ENCODE peak calls at places on chromosomes 12 and 14, in four cellular contexts. F, X, I and H are unnamed samples.

GRCh38 chr12:128852026-128852725 is 1.1 kb upstream of the GLT1D1 start:
- DNase-seq in F (no peak), X (no peak), I (no peak), H (no peak)

GRCh38 chr14:55355922-55356321 is 55.7 kb downstream of the ATG14 start:
- DNase-seq in F (no peak), X (no peak), I (no peak), H (no peak)

GRCh38 chr12:460301-461230 is 827 bp downstream of the B4GALNT3 start:
- DNase-seq in F (no peak), X (peak; percentile 51), I (peak; percentile 37), H (no peak)

GRCh38 chr12:97960741-97961608 is 498.4 kb downstream of the RMST start:
- DNase-seq in F (no peak), X (no peak), I (peak; percentile 55), H (peak; percentile 43)

GRCh38 chr14:51620036-51620435 is 31.7 kb upstream of the FRMD6 start:
- DNase-seq in F (no peak), X (no peak), I (no peak), H (no peak)

GRCh38 chr12:15721716-15722115 is 67.5 kb downstream of the EPS8 start:
- DNase-seq in F (no peak), X (peak; percentile 73), I (no peak), H (peak; percentile 42)

GRCh38 chr12:116426391-116427136 is 132.6 kb upstream of the MAP1LC3B2 start:
- DNase-seq in F (no peak), X (peak; percentile 98), I (no peak), H (peak; percentile 98)

GRCh38 chr14:65286443-65286842 is 126.1 kb upstream of the FUT8 start:
- DNase-seq in F (no peak), X (peak; percentile 20), I (peak; percentile 93), H (peak; percentile 42)

GRCh38 chr12:10717410-10717809 is 5.7 kb downstream of the YBX3 start:
- DNase-seq in F (no peak), X (peak; percentile 43), I (no peak), H (peak; percentile 52)

GRCh38 chr12:69987453-69988102 is 162.6 kb downstream of the MYRFL start:
- DNase-seq in F (no peak), X (peak; percentile 92), I (no peak), H (peak; percentile 92)

GRCh38 chr12:130968611-130969010 is 14.9 kb downstream of the ADGRD1 start:
- DNase-seq in F (no peak), X (no peak), I (no peak), H (no peak)

GRCh38 chr12:67630373-67631088 is 18.0 kb upstream of the DYRK2 start:
- DNase-seq in F (no peak), X (no peak), I (peak; percentile 90), H (no peak)

GRCh38 chr12:56810918-56811317 is 47.8 kb downstream of the HSD17B6 start:
- DNase-seq in F (no peak), X (no peak), I (no peak), H (no peak)

GRCh38 chr12:27899151-27899661 is 73.3 kb downstream of the PTHLH start:
- DNase-seq in F (no peak), X (peak; percentile 97), I (no peak), H (peak; percentile 98)

GRCh38 chr14:81396108-81396507 is 4.0 kb downstream of the STON2 start:
- DNase-seq in F (no peak), X (peak; percentile 70), I (no peak), H (peak; percentile 62)

GRCh38 chr12:132536102-132536876 is 46.3 kb downstream of the FBRSL1 start:
- DNase-seq in F (no peak), X (no peak), I (no peak), H (no peak)

GRCh38 chr14:76486251-76486743 is 110.4 kb downstream of the ESRRB start:
- DNase-seq in F (no peak), X (no peak), I (no peak), H (no peak)

GRCh38 chr12:124347805-124348658 is 53.1 kb downstream of the RFLNA start:
- DNase-seq in F (no peak), X (peak; percentile 26), I (peak; percentile 23), H (no peak)

GRCh38 chr12:46356655-46357437 is 15.7 kb downstream of the SLC38A2 start:
- DNase-seq in F (no peak), X (peak; percentile 74), I (no peak), H (no peak)

GRCh38 chr14:44112774-44113460 is 394.2 kb downstream of the FSCB start:
- DNase-seq in F (no peak), X (no peak), I (no peak), H (no peak)

GRCh38 chr12:76618031-76618430 is 58.5 kb upstream of the OSBPL8 start:
- DNase-seq in F (no peak), X (no peak), I (no peak), H (no peak)

GRCh38 chr12:93968928-93969327 is 179.4 kb upstream of the PLXNC1 start:
- DNase-seq in F (no peak), X (no peak), I (no peak), H (no peak)

GRCh38 chr14:105857223-105857815 is 330.9 kb downstream of the TMEM121 start:
- DNase-seq in F (peak; percentile 16), X (no peak), I (peak; percentile 68), H (no peak)

GRCh38 chr12:92445253-92446081 is 257.3 kb upstream of the PLEKHG7 start:
- DNase-seq in F (no peak), X (no peak), I (peak; percentile 98), H (peak; percentile 13)

GRCh38 chr12:132237772-132238486 is 91.5 kb downstream of the GALNT9 start:
- DNase-seq in F (no peak), X (no peak), I (no peak), H (no peak)

GRCh38 chr14:35384386-35385041 is 20.0 kb downstream of the NFKBIA start:
- DNase-seq in F (no peak), X (peak; percentile 98), I (no peak), H (peak; percentile 98)

GRCh38 chr12:46983959-46984833 is 95.2 kb upstream of the PCED1B start:
- DNase-seq in F (no peak), X (peak; percentile 82), I (peak; percentile 49), H (peak; percentile 71)

GRCh38 chr14:105532735-105533141 is 6.4 kb downstream of the TMEM121 start:
- DNase-seq in F (no peak), X (peak; percentile 56), I (peak; percentile 74), H (peak; percentile 22)

GRCh38 chr14:104011824-104012517 is 69.6 kb upstream of the RD3L start:
- DNase-seq in F (no peak), X (no peak), I (no peak), H (no peak)

GRCh38 chr12:120101182-120101581 is 15.4 kb downstream of the RAB35 start:
- DNase-seq in F (no peak), X (no peak), I (no peak), H (peak; percentile 16)

GRCh38 chr14:79890527-79890926 is 320.8 kb downstream of the DIO2 start:
- DNase-seq in F (no peak), X (no peak), I (no peak), H (no peak)

GRCh38 chr12:132429122-132429931 is 60.6 kb upstream of the FBRSL1 start:
- DNase-seq in F (no peak), X (no peak), I (no peak), H (no peak)

GRCh38 chr14:96881713-96882112 is 84.5 kb downstream of the VRK1 start:
- DNase-seq in F (no peak), X (peak; percentile 4), I (no peak), H (no peak)

GRCh38 chr12:54932691-54933090 is 51.9 kb downstream of the TESPA1 start:
- DNase-seq in F (no peak), X (peak; percentile 18), I (no peak), H (peak; percentile 17)

GRCh38 chr12:9925746-9926393 is 6.3 kb downstream of the CLEC2A start:
- DNase-seq in F (no peak), X (peak; percentile 62), I (peak; percentile 56), H (peak; percentile 62)

GRCh38 chr12:12902036-12902435 is 10.7 kb downstream of the GPRC5A start:
- DNase-seq in F (no peak), X (peak; percentile 70), I (no peak), H (peak; percentile 74)

GRCh38 chr14:103126873-103127304 is 3.6 kb downstream of the TNFAIP2 start:
- DNase-seq in F (no peak), X (peak; percentile 46), I (no peak), H (no peak)

GRCh38 chr12:64828713-64829112 is 4.3 kb downstream of the TBC1D30 start:
- DNase-seq in F (no peak), X (no peak), I (no peak), H (no peak)

GRCh38 chr14:20684662-20685456 is 499 bp downstream of the RNASE4 start:
- DNase-seq in F (no peak), X (peak; percentile 72), I (no peak), H (peak; percentile 81)

GRCh38 chr14:20683896-20684661 is at the start of gene RNASE4:
- DNase-seq in F (peak; percentile 64), X (peak; percentile 93), I (peak; percentile 68), H (peak; percentile 92)

GRCh38 chr14:20688167-20688839 is at the start of gene ANG:
- DNase-seq in F (no peak), X (no peak), I (no peak), H (no peak)

GRCh38 chr14:20687362-20688166 is 1.0 kb upstream of the ANG start:
- DNase-seq in F (no peak), X (no peak), I (no peak), H (no peak)

GRCh38 chr14:20686386-20687143 is 2.0 kb upstream of the ANG start:
- DNase-seq in F (no peak), X (no peak), I (no peak), H (no peak)
- H3K4me3 ChIP-seq in F (no peak overlapping the region), X (peak overlapping the region; percentile 95), I (no peak overlapping the region), H (no peak overlapping the region)

GRCh38 chr14:46279776-46280175 is 371.8 kb downstream of the RPL10L start:
- DNase-seq in F (no peak), X (no peak), I (no peak), H (no peak)
- H3K4me3 ChIP-seq in F (no peak overlapping the region), X (no peak overlapping the region), I (no peak overlapping the region), H (no peak overlapping the region)

GRCh38 chr14:95362180-95362494 is 42.4 kb upstream of the CLMN start:
- DNase-seq in F (no peak), X (no peak), I (no peak), H (no peak)
- H3K4me3 ChIP-seq in F (no peak overlapping the region), X (no peak overlapping the region), I (no peak overlapping the region), H (no peak overlapping the region)

DNA sequence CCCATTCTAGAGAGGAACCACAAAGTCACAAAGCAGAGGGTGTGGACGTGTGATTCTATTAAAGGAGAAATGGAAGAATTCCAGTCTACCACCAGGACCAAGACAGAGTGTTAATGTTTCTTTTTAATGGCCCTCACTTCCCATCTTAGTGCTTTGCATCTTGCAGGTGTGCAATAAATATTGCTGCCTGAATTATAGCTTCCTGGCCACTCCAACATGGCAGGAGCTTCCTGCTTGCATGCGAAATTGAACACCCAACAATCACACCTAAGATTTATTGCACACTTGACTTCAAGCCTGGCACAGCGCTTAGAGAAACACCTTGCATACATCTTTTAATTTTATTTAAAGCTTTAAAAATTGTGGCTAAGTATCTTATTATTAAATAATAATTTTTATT is 22.5 kb upstream of the PPP1CC start:
- DNase-seq in F (no peak), X (no peak), I (peak; percentile 57), H (no peak)
- H3K4me3 ChIP-seq in F (no peak overlapping the region), X (no peak overlapping the region), I (no peak overlapping the region), H (no peak overlapping the region)